ENCODE peak calls at places on chromosome 9, in five cellular contexts. E is neuronal stem cell; S is NCI-H2029 treated with DMSO at 0.1 percent for 48 hours; K is hypothalamus; O is activated CD4-positive, alpha-beta T cell treated with anti-CD3 and anti-CD28 coated beads, Interleukin-2, amount 10 ng/mL, durations not matched to agents 7 days and 5 days. V is an unnamed sample.

GRCh38 chr9:97934321-97935115 is 3.5 kb downstream of the HEMGN start:
- DNase-seq in S (no peak), K (no peak), O (no peak), E (no peak), V (no peak)

GRCh38 chr9:108933231-108933630 is 693 bp downstream of the ELP1 start:
- DNase-seq in O (peak), K (no peak), S (no peak), E (no peak), V (no peak)

GRCh38 chr9:127179633-127180401 is 57.4 kb upstream of the ANGPTL2 start:
- DNase-seq in K (no peak), O (no peak), E (no peak), S (no peak), V (no peak)

GRCh38 chr9:20511680-20512079 is 110.6 kb downstream of the MLLT3 start:
- DNase-seq in E (no peak), K (no peak), O (no peak), S (no peak), V (no peak)

GRCh38 chr9:104779946-104780539 is 16.1 kb downstream of the NIPSNAP3B start:
- DNase-seq in S (no peak), K (no peak), O (no peak), E (no peak), V (no peak)

GRCh38 chr9:8012986-8013385 is 213.4 kb upstream of the DMAC1 start:
- DNase-seq in S (no peak), O (no peak), E (no peak), K (no peak), V (no peak)

GRCh38 chr9:117014061-117014460 is 327.0 kb downstream of the TRIM32 start:
- DNase-seq in S (no peak), E (no peak), K (no peak), O (no peak), V (no peak)

GRCh38 chr9:137026828-137027227 is 1.2 kb downstream of the ABCA2 start:
- DNase-seq in K (peak), S (no peak), O (no peak), E (no peak), V (no peak)

GRCh38 chr9:131500939-131501541 is 1.7 kb upstream of the POMT1 start:
- DNase-seq in E (no peak), K (no peak), O (peak), S (no peak), V (peak)

GRCh38 chr9:92612292-92612691 is 57.6 kb downstream of the IPPK start:
- DNase-seq in S (no peak), O (no peak), E (no peak), K (no peak), V (no peak)

GRCh38 chr9:91162784-91163440 is 198.8 kb downstream of the AUH start:
- DNase-seq in S (no peak), O (peak), E (no peak), K (peak), V (no peak)

GRCh38 chr9:23541976-23542375 is 284.1 kb downstream of the ELAVL2 start:
- DNase-seq in O (no peak), S (no peak), E (no peak), K (no peak), V (no peak)

V was measured in central memory CD8-positive, alpha-beta T cell.